ENCODE peak calls at places on chromosomes 12 and 14, in seven cellular contexts. One of them, this sample, is unnamed.

GRCh38 chr14:71250791-71251190 is 343.5 kb downstream of the PCNX1 start:
- DNase-seq in NCI-H2227 treated with DMSO at 0.1 percent for 48 hours: no peak
- DNase-seq in NCI-H1694 treated with DMSO at 0.1 percent for 48 hours: no peak
- DNase-seq in H7: no peak
- DNase-seq in islet precursor cell: no peak
- DNase-seq in NCI-H748 treated with DMSO at 0.1 percent for 48 hours: no peak
- DNase-seq in iris pigment epithelial cell: no peak
- DNase-seq in this sample: no peak

GRCh38 chr12:30763053-30763452 is 8.3 kb upstream of the CAPRIN2 start:
- DNase-seq in NCI-H2227 treated with DMSO at 0.1 percent for 48 hours: no peak
- DNase-seq in NCI-H1694 treated with DMSO at 0.1 percent for 48 hours: no peak
- DNase-seq in H7: no peak
- DNase-seq in islet precursor cell: no peak
- DNase-seq in NCI-H748 treated with DMSO at 0.1 percent for 48 hours: no peak
- DNase-seq in iris pigment epithelial cell: no peak
- DNase-seq in this sample: no peak

GRCh38 chr12:29238822-29239291 is 89.8 kb downstream of the FAR2 start:
- DNase-seq in NCI-H2227 treated with DMSO at 0.1 percent for 48 hours: peak
- DNase-seq in NCI-H1694 treated with DMSO at 0.1 percent for 48 hours: no peak
- DNase-seq in H7: no peak
- DNase-seq in islet precursor cell: no peak
- DNase-seq in NCI-H748 treated with DMSO at 0.1 percent for 48 hours: no peak
- DNase-seq in iris pigment epithelial cell: peak
- DNase-seq in this sample: no peak

GRCh38 chr12:108352591-108352990 is 13.5 kb upstream of the CMKLR1 start:
- DNase-seq in NCI-H2227 treated with DMSO at 0.1 percent for 48 hours: no peak
- DNase-seq in NCI-H1694 treated with DMSO at 0.1 percent for 48 hours: no peak
- DNase-seq in H7: no peak
- DNase-seq in islet precursor cell: no peak
- DNase-seq in NCI-H748 treated with DMSO at 0.1 percent for 48 hours: no peak
- DNase-seq in iris pigment epithelial cell: no peak
- DNase-seq in this sample: no peak

GRCh38 chr14:33509927-33510535 is 440.8 kb downstream of the EGLN3 start:
- DNase-seq in NCI-H2227 treated with DMSO at 0.1 percent for 48 hours: peak
- DNase-seq in NCI-H1694 treated with DMSO at 0.1 percent for 48 hours: no peak
- DNase-seq in H7: no peak
- DNase-seq in islet precursor cell: no peak
- DNase-seq in NCI-H748 treated with DMSO at 0.1 percent for 48 hours: no peak
- DNase-seq in iris pigment epithelial cell: peak
- DNase-seq in this sample: no peak

GRCh38 chr12:3988519-3989217 is 115.5 kb upstream of the PARP11 start:
- DNase-seq in NCI-H2227 treated with DMSO at 0.1 percent for 48 hours: no peak
- DNase-seq in NCI-H1694 treated with DMSO at 0.1 percent for 48 hours: no peak
- DNase-seq in H7: no peak
- DNase-seq in islet precursor cell: peak
- DNase-seq in NCI-H748 treated with DMSO at 0.1 percent for 48 hours: no peak
- DNase-seq in iris pigment epithelial cell: no peak
- DNase-seq in this sample: no peak

GRCh38 chr12:29039013-29039412 is 110.1 kb upstream of the FAR2 start:
- DNase-seq in NCI-H2227 treated with DMSO at 0.1 percent for 48 hours: no peak
- DNase-seq in NCI-H1694 treated with DMSO at 0.1 percent for 48 hours: no peak
- DNase-seq in H7: no peak
- DNase-seq in islet precursor cell: no peak
- DNase-seq in NCI-H748 treated with DMSO at 0.1 percent for 48 hours: no peak
- DNase-seq in iris pigment epithelial cell: peak
- DNase-seq in this sample: no peak

GRCh38 chr14:89485264-89485663 is 68.2 kb upstream of the FOXN3 start:
- DNase-seq in NCI-H2227 treated with DMSO at 0.1 percent for 48 hours: no peak
- DNase-seq in NCI-H1694 treated with DMSO at 0.1 percent for 48 hours: no peak
- DNase-seq in H7: no peak
- DNase-seq in islet precursor cell: no peak
- DNase-seq in NCI-H748 treated with DMSO at 0.1 percent for 48 hours: no peak
- DNase-seq in iris pigment epithelial cell: peak
- DNase-seq in this sample: no peak

GRCh38 chr14:55532645-55533309 is 47.2 kb upstream of the KTN1 start:
- DNase-seq in NCI-H2227 treated with DMSO at 0.1 percent for 48 hours: no peak
- DNase-seq in NCI-H1694 treated with DMSO at 0.1 percent for 48 hours: peak
- DNase-seq in H7: peak
- DNase-seq in islet precursor cell: peak
- DNase-seq in NCI-H748 treated with DMSO at 0.1 percent for 48 hours: no peak
- DNase-seq in iris pigment epithelial cell: no peak
- DNase-seq in this sample: peak